ENCODE peak calls at places on chromosomes 5 and 9, in eight cellular contexts. E, V, U, T, X, D, O and H are unnamed samples.

GRCh38 chr5:106587-106986 is 14.6 kb downstream of the PLEKHG4B start:
- DNase-seq in E (no peak), V (no peak), U (no peak), T (no peak), X (no peak), D (no peak), O (no peak), H (no peak)

GRCh38 chr5:166695311-166695710 is 1596.1 kb upstream of the WWC1 start:
- DNase-seq in E (no peak), V (no peak), U (no peak), T (no peak), X (no peak), D (no peak), O (no peak), H (no peak)

GRCh38 chr9:70600479-70600878 is 186.0 kb upstream of the KLF9 start:
- DNase-seq in E (no peak), V (no peak), U (no peak), T (no peak), X (no peak), D (peak; percentile 13), O (no peak), H (no peak)

GRCh38 chr5:146365618-146366017 is 27.0 kb downstream of the POU4F3 start:
- DNase-seq in E (no peak), V (no peak), U (no peak), T (no peak), X (no peak), D (no peak), O (no peak), H (no peak)

GRCh38 chr5:96997265-96997859 is 61.5 kb downstream of the LNPEP start:
- DNase-seq in E (peak; percentile 8), V (no peak), U (peak; percentile 23), T (no peak), X (no peak), D (no peak), O (no peak), H (peak; percentile 53)

GRCh38 chr5:179152144-179152895 is 92.1 kb downstream of the ZNF354C start:
- DNase-seq in E (no peak), V (no peak), U (no peak), T (no peak), X (no peak), D (no peak), O (peak; percentile 30), H (no peak)

GRCh38 chr9:135296783-135297715 is 182.5 kb upstream of the PPP1R26 start:
- DNase-seq in E (no peak), V (no peak), U (no peak), T (no peak), X (no peak), D (no peak), O (no peak), H (no peak)

GRCh38 chr5:141095263-141095641 is 837 bp downstream of the PCDHB2 start:
- DNase-seq in E (no peak), V (no peak), U (no peak), T (no peak), X (no peak), D (no peak), O (no peak), H (no peak)

GRCh38 chr5:32942225-32942989 is 231.3 kb downstream of the NPR3 start:
- DNase-seq in E (peak; percentile 18), V (no peak), U (peak; percentile 51), T (peak; percentile 12), X (no peak), D (peak; percentile 12), O (peak; percentile 50), H (peak; percentile 57)

GRCh38 chr9:18490591-18491370 is 16.8 kb downstream of the ADAMTSL1 start:
- DNase-seq in E (no peak), V (no peak), U (no peak), T (peak; percentile 19), X (no peak), D (no peak), O (no peak), H (no peak)
- TF ChIP-seq POLR2A in E (no peak), V (no peak), U (no peak), T (no peak), X (no peak), D (no peak), O (no peak), H (no peak)

GRCh38 chr9:126723807-126724172 is 81.0 kb upstream of the ZBTB43 start:
- DNase-seq in E (no peak), V (no peak), U (no peak), T (no peak), X (no peak), D (no peak), O (peak; percentile 60), H (no peak)

GRCh38 chr9:126720661-126721530 is 83.9 kb upstream of the ZBTB43 start:
- DNase-seq in E (no peak), V (no peak), U (no peak), T (no peak), X (no peak), D (no peak), O (peak; percentile 36), H (no peak)

GRCh38 chr9:126721531-126722098 is 83.2 kb upstream of the ZBTB43 start:
- DNase-seq in E (no peak), V (no peak), U (no peak), T (no peak), X (no peak), D (no peak), O (no peak), H (no peak)

GRCh38 chr9:126722922-126723806 is 81.7 kb upstream of the ZBTB43 start:
- DNase-seq in E (no peak), V (peak; percentile 55), U (peak; percentile 87), T (no peak), X (peak; percentile 36), D (peak; percentile 61), O (peak; percentile 60), H (no peak)

DNA sequence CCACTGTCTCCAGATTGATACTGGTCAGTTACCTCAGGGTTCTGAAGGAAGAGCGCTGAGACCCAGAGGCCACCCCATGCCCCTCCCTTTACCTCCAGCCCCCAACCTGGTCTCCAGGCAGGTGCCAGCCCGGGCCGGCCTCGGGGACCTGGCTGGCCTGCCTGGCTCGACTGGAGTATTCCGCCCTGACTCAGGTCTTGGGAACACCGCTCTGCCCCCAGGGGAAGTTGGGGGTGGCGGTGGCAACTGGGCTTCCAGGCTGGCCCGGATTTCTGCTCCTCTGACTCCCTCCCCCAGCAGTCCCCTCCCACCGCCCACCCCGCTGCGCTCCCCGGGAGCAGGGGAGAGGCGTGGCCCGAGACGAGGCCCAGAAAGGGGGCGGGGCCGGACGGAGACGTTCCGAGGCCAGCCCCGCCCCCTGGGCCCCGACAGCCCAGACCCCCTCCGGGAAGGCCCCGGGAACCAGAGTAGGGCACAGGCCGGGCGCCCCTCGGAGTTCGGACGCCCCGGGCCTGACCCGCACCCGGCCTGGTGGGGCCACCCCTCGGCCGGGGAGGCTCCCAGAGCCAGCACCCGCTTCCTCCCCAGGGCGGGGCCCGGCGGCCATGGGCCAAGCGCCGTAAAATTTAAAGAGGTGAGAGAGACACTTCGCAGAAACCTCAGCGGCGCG is 82.5 kb upstream of the ZBTB43 start:
- DNase-seq in E (peak; percentile 62), V (peak; percentile 80), U (peak; percentile 93), T (peak; percentile 95), X (peak; percentile 74), D (peak; percentile 84), O (peak; percentile 93), H (peak; percentile 45)
- TF ChIP-seq POLR2A in E (no peak), V (no peak), U (no peak), T (no peak), X (peak; percentile 12), D (no peak), O (no peak), H (no peak)

DNA sequence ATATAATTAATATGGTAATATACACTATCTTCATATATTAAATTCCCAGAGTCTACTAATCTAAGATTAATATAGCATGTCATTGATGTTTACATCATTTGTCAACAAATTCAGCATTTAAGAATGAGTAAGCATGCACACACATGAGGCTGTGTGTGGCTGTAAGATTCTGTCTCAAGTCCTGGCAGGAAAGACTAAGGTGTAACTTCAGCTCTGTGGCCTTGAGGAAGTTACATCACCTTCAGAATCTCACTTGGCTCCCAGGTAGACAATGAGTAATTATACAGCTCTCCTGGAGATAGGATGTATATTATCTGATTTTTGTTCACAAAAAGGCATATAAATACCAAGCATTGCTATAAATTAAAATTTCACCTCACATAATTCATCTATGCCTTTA is 119.4 kb upstream of the IQGAP2 start:
- DNase-seq in E (no peak), V (no peak), U (no peak), T (no peak), X (no peak), D (no peak), O (no peak), H (no peak)
- TF ChIP-seq POLR2A in E (no peak), V (no peak), U (no peak), T (no peak), X (no peak), D (no peak), O (no peak), H (no peak)

GRCh38 chr5:159403906-159404641 is 73.8 kb upstream of the IL12B start:
- DNase-seq in E (no peak), V (no peak), U (no peak), T (no peak), X (no peak), D (no peak), O (peak; percentile 7), H (no peak)
- TF ChIP-seq POLR2A in E (no peak), V (no peak), U (no peak), T (no peak), X (no peak), D (no peak), O (no peak), H (no peak)

GRCh38 chr9:88988796-88989641 is 2.2 kb upstream of the S1PR3 start:
- DNase-seq in E (no peak), V (no peak), U (no peak), T (peak; percentile 60), X (no peak), D (no peak), O (no peak), H (no peak)

GRCh38 chr9:88990721-88991065 is 575 bp upstream of the S1PR3 start:
- DNase-seq in E (peak; percentile 17), V (no peak), U (no peak), T (no peak), X (no peak), D (no peak), O (no peak), H (no peak)

GRCh38 chr9:88987646-88988045 is 3.6 kb upstream of the S1PR3 start:
- DNase-seq in E (no peak), V (no peak), U (no peak), T (no peak), X (no peak), D (no peak), O (no peak), H (no peak)

GRCh38 chr9:88991066-88992030 is at the start of gene S1PR3:
- DNase-seq in E (peak; percentile 68), V (peak; percentile 64), U (peak; percentile 66), T (peak; percentile 82), X (peak; percentile 69), D (peak; percentile 31), O (peak; percentile 81), H (no peak)

DNA sequence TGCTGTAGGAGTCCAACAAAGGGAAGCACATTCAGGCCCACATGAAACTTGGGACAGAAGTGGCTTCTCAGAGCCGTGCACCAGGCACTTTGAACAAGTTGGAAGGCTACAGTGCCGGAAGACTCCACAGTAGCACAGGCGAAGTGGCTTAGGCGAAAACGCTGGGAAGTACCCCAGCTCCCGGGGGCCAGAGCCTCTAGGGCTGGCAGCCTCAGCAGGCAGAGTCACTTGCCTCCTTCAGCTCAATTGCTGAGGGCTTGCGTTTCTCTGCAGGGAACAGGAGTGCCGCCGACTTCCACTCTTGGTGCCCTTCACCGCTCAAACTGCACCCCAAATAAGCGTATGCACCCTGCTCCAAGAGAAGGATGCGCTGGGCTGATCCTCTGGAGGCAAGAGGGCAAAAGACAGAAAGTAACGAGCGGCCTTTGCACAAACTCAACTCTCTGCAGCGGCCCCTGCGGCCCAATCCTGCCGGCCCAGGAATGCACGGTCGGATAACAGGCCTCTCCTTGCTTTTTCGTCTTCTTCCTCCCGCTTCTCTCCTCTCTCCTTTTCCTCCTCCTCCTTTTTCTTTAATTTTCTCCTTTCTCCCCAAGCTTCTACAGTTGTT is 1.2 kb upstream of the S1PR3 start:
- DNase-seq in E (no peak), V (no peak), U (no peak), T (no peak), X (no peak), D (no peak), O (peak; percentile 75), H (no peak)
- TF ChIP-seq POLR2A in E (no peak), V (no peak), U (no peak), T (no peak), X (no peak), D (no peak), O (no peak), H (no peak)